ENCODE peak calls at places on chromosomes 13 and 19, in eight cellular contexts. One of them, this sample, is unnamed. For H3K4me1 and H3K27me3, the result is how much of the 10 kb centered on the place peaks cover.

GRCh38 chr13:102569488-102569887 is 27.3 kb upstream of the TPP2 start:
- DNase-seq in mammary epithelial cell: no peak
- DNase-seq in aorta: no peak
- DNase-seq in GM23248: peak
- DNase-seq in upper lobe of left lung: no peak
- DNase-seq in IMR-90: peak
- DNase-seq in heart left ventricle: no peak
- DNase-seq in astrocyte: peak
- DNase-seq in this sample: no peak

GRCh38 chr13:32783067-32783466 is 196.8 kb downstream of the PDS5B start:
- DNase-seq in mammary epithelial cell: peak
- DNase-seq in aorta: no peak
- DNase-seq in GM23248: peak
- DNase-seq in upper lobe of left lung: no peak
- DNase-seq in IMR-90: peak
- DNase-seq in heart left ventricle: no peak
- DNase-seq in astrocyte: peak
- DNase-seq in this sample: no peak

GRCh38 chr13:67740871-67741475 is 510.8 kb upstream of the PCDH9 start:
- DNase-seq in mammary epithelial cell: no peak
- DNase-seq in aorta: no peak
- DNase-seq in GM23248: no peak
- DNase-seq in upper lobe of left lung: no peak
- DNase-seq in IMR-90: no peak
- DNase-seq in heart left ventricle: no peak
- DNase-seq in astrocyte: peak
- DNase-seq in this sample: no peak

GRCh38 chr13:99359493-99359892 is 52.3 kb upstream of the GPR183 start:
- DNase-seq in mammary epithelial cell: no peak
- DNase-seq in aorta: no peak
- DNase-seq in GM23248: no peak
- DNase-seq in upper lobe of left lung: no peak
- DNase-seq in IMR-90: no peak
- DNase-seq in heart left ventricle: no peak
- DNase-seq in astrocyte: no peak
- DNase-seq in this sample: peak

GRCh38 chr13:40536443-40537113 is 129.9 kb downstream of the FOXO1 start:
- DNase-seq in mammary epithelial cell: peak
- DNase-seq in aorta: no peak
- DNase-seq in GM23248: no peak
- DNase-seq in upper lobe of left lung: no peak
- DNase-seq in IMR-90: no peak
- DNase-seq in heart left ventricle: no peak
- DNase-seq in astrocyte: no peak
- DNase-seq in this sample: peak

GRCh38 chr13:63741029-63741813 is 2325.6 kb upstream of the PCDH20 start:
- DNase-seq in mammary epithelial cell: no peak
- DNase-seq in aorta: no peak
- DNase-seq in GM23248: no peak
- DNase-seq in upper lobe of left lung: peak
- DNase-seq in IMR-90: no peak
- DNase-seq in heart left ventricle: no peak
- DNase-seq in astrocyte: no peak
- DNase-seq in this sample: no peak

GRCh38 chr19:37551123-37551993 is 43.2 kb downstream of the ZNF571 start:
- DNase-seq in mammary epithelial cell: peak
- DNase-seq in aorta: no peak
- DNase-seq in GM23248: peak
- DNase-seq in upper lobe of left lung: no peak
- DNase-seq in IMR-90: peak
- DNase-seq in heart left ventricle: peak
- DNase-seq in astrocyte: peak
- DNase-seq in this sample: no peak

GRCh38 chr13:59531571-59532091 is 632.1 kb downstream of the DIAPH3 start:
- DNase-seq in mammary epithelial cell: peak
- DNase-seq in aorta: peak
- DNase-seq in GM23248: peak
- DNase-seq in upper lobe of left lung: peak
- DNase-seq in IMR-90: peak
- DNase-seq in heart left ventricle: peak
- DNase-seq in astrocyte: peak
- DNase-seq in this sample: peak

GRCh38 chr13:74197686-74198085 is 63.5 kb upstream of the KLF12 start:
- DNase-seq in mammary epithelial cell: peak
- DNase-seq in aorta: no peak
- DNase-seq in GM23248: no peak
- DNase-seq in upper lobe of left lung: no peak
- DNase-seq in IMR-90: no peak
- DNase-seq in heart left ventricle: no peak
- DNase-seq in astrocyte: no peak
- DNase-seq in this sample: no peak

GRCh38 chr19:11227201-11227886 is 12.1 kb upstream of the ANGPTL8 start:
- DNase-seq in mammary epithelial cell: no peak
- DNase-seq in aorta: no peak
- DNase-seq in GM23248: peak
- DNase-seq in upper lobe of left lung: no peak
- DNase-seq in IMR-90: no peak
- DNase-seq in heart left ventricle: no peak
- DNase-seq in astrocyte: no peak
- DNase-seq in this sample: no peak

GRCh38 chr13:51628059-51628852 is 44.0 kb downstream of the WDFY2 start:
- DNase-seq in mammary epithelial cell: no peak
- DNase-seq in aorta: no peak
- DNase-seq in GM23248: no peak
- DNase-seq in upper lobe of left lung: no peak
- DNase-seq in IMR-90: no peak
- DNase-seq in heart left ventricle: peak
- DNase-seq in astrocyte: no peak
- DNase-seq in this sample: peak

GRCh38 chr13:51632643-51633357 is 48.5 kb downstream of the WDFY2 start:
- DNase-seq in mammary epithelial cell: peak
- DNase-seq in aorta: no peak
- DNase-seq in GM23248: peak
- DNase-seq in upper lobe of left lung: no peak
- DNase-seq in IMR-90: no peak
- DNase-seq in heart left ventricle: no peak
- DNase-seq in astrocyte: no peak
- DNase-seq in this sample: no peak

GRCh38 chr13:51625555-51626345 is 41.5 kb downstream of the WDFY2 start:
- DNase-seq in mammary epithelial cell: peak
- DNase-seq in aorta: peak
- DNase-seq in GM23248: no peak
- DNase-seq in upper lobe of left lung: no peak
- DNase-seq in IMR-90: no peak
- DNase-seq in heart left ventricle: peak
- DNase-seq in astrocyte: no peak
- DNase-seq in this sample: peak

GRCh38 chr13:51626749-51627148 is 42.5 kb downstream of the WDFY2 start:
- DNase-seq in mammary epithelial cell: peak
- DNase-seq in aorta: no peak
- DNase-seq in GM23248: no peak
- DNase-seq in upper lobe of left lung: no peak
- DNase-seq in IMR-90: no peak
- DNase-seq in heart left ventricle: peak
- DNase-seq in astrocyte: no peak
- DNase-seq in this sample: peak

GRCh38 chr13:51629711-51630575 is 45.7 kb downstream of the WDFY2 start:
- DNase-seq in mammary epithelial cell: no peak
- DNase-seq in aorta: no peak
- DNase-seq in GM23248: peak
- DNase-seq in upper lobe of left lung: no peak
- DNase-seq in IMR-90: no peak
- DNase-seq in heart left ventricle: no peak
- DNase-seq in astrocyte: no peak
- DNase-seq in this sample: no peak
- H3K4me1 ChIP-seq in mammary epithelial cell: under half
- H3K4me1 ChIP-seq in aorta: under half
- H3K4me1 ChIP-seq in GM23248: half or more
- H3K4me1 ChIP-seq in upper lobe of left lung: under half
- H3K4me1 ChIP-seq in IMR-90: under half
- H3K4me1 ChIP-seq in heart left ventricle: under half
- H3K4me1 ChIP-seq in astrocyte: under half
- H3K4me1 ChIP-seq in this sample: under half

GRCh38 chr13:28250542-28250941 is 112.2 kb downstream of the PAN3 start:
- DNase-seq in mammary epithelial cell: no peak
- DNase-seq in aorta: no peak
- DNase-seq in GM23248: no peak
- DNase-seq in upper lobe of left lung: no peak
- DNase-seq in IMR-90: no peak
- DNase-seq in heart left ventricle: no peak
- DNase-seq in astrocyte: no peak
- DNase-seq in this sample: no peak

GRCh38 chr13:28248080-28248479 is 109.7 kb downstream of the PAN3 start:
- DNase-seq in mammary epithelial cell: no peak
- DNase-seq in aorta: no peak
- DNase-seq in GM23248: no peak
- DNase-seq in upper lobe of left lung: no peak
- DNase-seq in IMR-90: no peak
- DNase-seq in heart left ventricle: no peak
- DNase-seq in astrocyte: no peak
- DNase-seq in this sample: no peak

GRCh38 chr13:28246891-28247290 is 108.5 kb downstream of the PAN3 start:
- DNase-seq in mammary epithelial cell: no peak
- DNase-seq in aorta: no peak
- DNase-seq in GM23248: peak
- DNase-seq in upper lobe of left lung: no peak
- DNase-seq in IMR-90: peak
- DNase-seq in heart left ventricle: no peak
- DNase-seq in astrocyte: peak
- DNase-seq in this sample: no peak

GRCh38 chr13:28251462-28251861 is 113.1 kb downstream of the PAN3 start:
- DNase-seq in mammary epithelial cell: no peak
- DNase-seq in aorta: no peak
- DNase-seq in GM23248: no peak
- DNase-seq in upper lobe of left lung: no peak
- DNase-seq in IMR-90: no peak
- DNase-seq in heart left ventricle: no peak
- DNase-seq in astrocyte: no peak
- DNase-seq in this sample: no peak

DNA sequence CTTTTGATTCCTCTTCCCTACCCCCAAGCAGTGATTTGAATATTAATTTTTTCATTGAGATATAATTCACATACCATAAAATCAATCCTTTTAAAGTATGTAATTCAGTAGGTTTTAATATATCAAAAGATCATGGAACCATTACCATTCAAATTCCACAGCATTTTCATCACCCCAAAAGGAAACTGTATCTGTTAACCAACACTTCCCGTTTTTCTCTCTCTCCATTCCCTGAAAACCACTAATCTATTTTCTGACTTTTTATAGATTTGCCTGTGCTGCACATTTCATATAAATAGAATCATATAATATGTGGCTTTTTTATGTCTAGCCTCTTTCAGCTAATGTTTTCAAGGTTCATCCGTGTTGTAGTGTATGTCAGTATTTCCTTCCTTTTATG is 107.1 kb downstream of the PAN3 start:
- DNase-seq in mammary epithelial cell: no peak
- DNase-seq in aorta: no peak
- DNase-seq in GM23248: no peak
- DNase-seq in upper lobe of left lung: no peak
- DNase-seq in IMR-90: no peak
- DNase-seq in heart left ventricle: no peak
- DNase-seq in astrocyte: no peak
- DNase-seq in this sample: no peak
- H3K27me3 ChIP-seq in mammary epithelial cell: under half
- H3K27me3 ChIP-seq in aorta: under half
- H3K27me3 ChIP-seq in GM23248: under half
- H3K27me3 ChIP-seq in upper lobe of left lung: under half
- H3K27me3 ChIP-seq in IMR-90: under half
- H3K27me3 ChIP-seq in heart left ventricle: under half
- H3K27me3 ChIP-seq in astrocyte: under half
- H3K27me3 ChIP-seq in this sample: under half

GRCh38 chr13:53473397-53473796 is 444.8 kb downstream of the OLFM4 start:
- DNase-seq in mammary epithelial cell: no peak
- DNase-seq in aorta: no peak
- DNase-seq in GM23248: no peak
- DNase-seq in upper lobe of left lung: no peak
- DNase-seq in IMR-90: no peak
- DNase-seq in heart left ventricle: no peak
- DNase-seq in astrocyte: no peak
- DNase-seq in this sample: no peak
- H3K4me1 ChIP-seq in mammary epithelial cell: under half
- H3K4me1 ChIP-seq in aorta: under half
- H3K4me1 ChIP-seq in GM23248: under half
- H3K4me1 ChIP-seq in upper lobe of left lung: under half
- H3K4me1 ChIP-seq in IMR-90: under half
- H3K4me1 ChIP-seq in heart left ventricle: under half
- H3K4me1 ChIP-seq in astrocyte: under half
- H3K4me1 ChIP-seq in this sample: under half

GRCh38 chr13:112697756-112698655 is 8.2 kb downstream of the ATP11A start:
- DNase-seq in mammary epithelial cell: no peak
- DNase-seq in aorta: no peak
- DNase-seq in GM23248: peak
- DNase-seq in upper lobe of left lung: no peak
- DNase-seq in IMR-90: peak
- DNase-seq in heart left ventricle: no peak
- DNase-seq in astrocyte: no peak
- DNase-seq in this sample: no peak

GRCh38 chr13:112696001-112696868 is 6.4 kb downstream of the ATP11A start:
- DNase-seq in mammary epithelial cell: no peak
- DNase-seq in aorta: no peak
- DNase-seq in GM23248: no peak
- DNase-seq in upper lobe of left lung: no peak
- DNase-seq in IMR-90: no peak
- DNase-seq in heart left ventricle: no peak
- DNase-seq in astrocyte: no peak
- DNase-seq in this sample: no peak

GRCh38 chr13:112693831-112694497 is 4.1 kb downstream of the ATP11A start:
- DNase-seq in mammary epithelial cell: peak
- DNase-seq in aorta: peak
- DNase-seq in GM23248: peak
- DNase-seq in upper lobe of left lung: peak
- DNase-seq in IMR-90: peak
- DNase-seq in heart left ventricle: peak
- DNase-seq in astrocyte: peak
- DNase-seq in this sample: no peak

GRCh38 chr13:112699318-112699918 is 9.6 kb downstream of the ATP11A start:
- DNase-seq in mammary epithelial cell: no peak
- DNase-seq in aorta: no peak
- DNase-seq in GM23248: no peak
- DNase-seq in upper lobe of left lung: no peak
- DNase-seq in IMR-90: no peak
- DNase-seq in heart left ventricle: no peak
- DNase-seq in astrocyte: no peak
- DNase-seq in this sample: no peak

DNA sequence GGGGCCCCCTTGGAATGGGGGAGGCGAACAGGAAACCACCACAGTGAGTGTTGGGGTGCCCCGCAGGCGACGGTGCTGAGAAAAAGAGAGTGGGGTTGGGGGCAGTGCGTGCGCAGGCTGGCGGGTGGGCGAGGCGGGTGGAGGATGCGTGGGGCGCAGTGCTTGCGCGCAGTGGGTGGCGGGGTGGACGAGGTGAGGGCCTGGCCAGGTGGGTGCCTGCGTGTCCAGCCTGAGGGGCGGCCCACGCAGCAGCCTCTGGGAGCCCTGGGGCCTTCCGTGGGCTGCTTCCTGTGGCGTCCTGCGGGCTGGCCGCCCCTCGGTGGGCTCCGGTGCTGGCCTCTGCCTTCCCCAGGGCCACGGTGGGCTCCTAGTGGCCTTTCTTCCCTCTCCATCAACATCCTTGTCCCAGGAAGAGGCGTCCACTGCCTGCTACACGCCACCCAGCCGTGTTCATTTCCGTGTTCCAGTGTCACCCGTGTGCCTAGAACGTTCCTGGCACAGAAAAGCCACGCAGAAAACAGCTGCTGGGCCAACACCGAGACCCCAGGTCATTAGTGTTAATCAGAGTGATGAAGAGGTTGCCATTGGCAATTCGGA is 7.1 kb downstream of the ATP11A start:
- DNase-seq in mammary epithelial cell: no peak
- DNase-seq in aorta: no peak
- DNase-seq in GM23248: no peak
- DNase-seq in upper lobe of left lung: no peak
- DNase-seq in IMR-90: no peak
- DNase-seq in heart left ventricle: no peak
- DNase-seq in astrocyte: no peak
- DNase-seq in this sample: no peak
- H3K27me3 ChIP-seq in mammary epithelial cell: under half
- H3K27me3 ChIP-seq in aorta: under half
- H3K27me3 ChIP-seq in GM23248: under half
- H3K27me3 ChIP-seq in upper lobe of left lung: under half
- H3K27me3 ChIP-seq in IMR-90: under half
- H3K27me3 ChIP-seq in heart left ventricle: under half
- H3K27me3 ChIP-seq in astrocyte: under half
- H3K27me3 ChIP-seq in this sample: under half